ENCODE peak calls at places on chromosomes 11 and 22, in six cellular contexts. One of them, this sample, is unnamed.

GRCh38 chr11:64562723-64563351 is 28.2 kb upstream of the SLC22A12 start:
- DNase-seq in H1: no peak
- DNase-seq in HepG2: no peak
- DNase-seq in HL-60: no peak
- DNase-seq in GM12878: no peak
- DNase-seq in SK-N-SH: no peak
- DNase-seq in this sample: no peak

GRCh38 chr11:119680899-119681370 is 48.1 kb downstream of the NECTIN1 start:
- DNase-seq in H1: no peak
- DNase-seq in HepG2: no peak
- DNase-seq in HL-60: no peak
- DNase-seq in GM12878: no peak
- DNase-seq in SK-N-SH: no peak
- DNase-seq in this sample: no peak

GRCh38 chr11:12017865-12018453 is 9.5 kb upstream of the DKK3 start:
- DNase-seq in H1: no peak
- DNase-seq in HepG2: no peak
- DNase-seq in HL-60: no peak
- DNase-seq in GM12878: no peak
- DNase-seq in SK-N-SH: no peak
- DNase-seq in this sample: peak; percentile 79

GRCh38 chr11:86743223-86744118 is 56.9 kb upstream of the PRSS23 start:
- DNase-seq in H1: no peak
- DNase-seq in HepG2: peak; percentile 57
- DNase-seq in HL-60: peak; percentile 28
- DNase-seq in GM12878: no peak
- DNase-seq in SK-N-SH: no peak
- DNase-seq in this sample: peak; percentile 70

GRCh38 chr11:123135863-123136446 is 59.1 kb downstream of the CLMP start:
- DNase-seq in H1: no peak
- DNase-seq in HepG2: no peak
- DNase-seq in HL-60: no peak
- DNase-seq in GM12878: no peak
- DNase-seq in SK-N-SH: no peak
- DNase-seq in this sample: no peak

GRCh38 chr11:32821517-32821916 is 8.2 kb upstream of the PRRG4 start:
- DNase-seq in H1: no peak
- DNase-seq in HepG2: no peak
- DNase-seq in HL-60: no peak
- DNase-seq in GM12878: no peak
- DNase-seq in SK-N-SH: no peak
- DNase-seq in this sample: no peak

GRCh38 chr11:120172921-120173705 is 35.2 kb upstream of the TRIM29 start:
- DNase-seq in H1: no peak
- DNase-seq in HepG2: no peak
- DNase-seq in HL-60: no peak
- DNase-seq in GM12878: no peak
- DNase-seq in SK-N-SH: peak; percentile 60
- DNase-seq in this sample: peak; percentile 2

GRCh38 chr11:15885913-15886698 is 470.2 kb downstream of the SOX6 start:
- DNase-seq in H1: no peak
- DNase-seq in HepG2: no peak
- DNase-seq in HL-60: no peak
- DNase-seq in GM12878: no peak
- DNase-seq in SK-N-SH: no peak
- DNase-seq in this sample: no peak

GRCh38 chr11:107777094-107777493 is 65.2 kb upstream of the SLN start:
- DNase-seq in H1: no peak
- DNase-seq in HepG2: no peak
- DNase-seq in HL-60: no peak
- DNase-seq in GM12878: no peak
- DNase-seq in SK-N-SH: no peak
- DNase-seq in this sample: no peak

GRCh38 chr11:73345481-73346147 is 30.6 kb upstream of the RELT start:
- DNase-seq in H1: no peak
- DNase-seq in HepG2: no peak
- DNase-seq in HL-60: no peak
- DNase-seq in GM12878: no peak
- DNase-seq in SK-N-SH: no peak
- DNase-seq in this sample: no peak

GRCh38 chr22:33823552-33823951 is 96.7 kb downstream of the LARGE1 start:
- DNase-seq in H1: no peak
- DNase-seq in HepG2: peak; percentile 69
- DNase-seq in HL-60: no peak
- DNase-seq in GM12878: no peak
- DNase-seq in SK-N-SH: no peak
- DNase-seq in this sample: no peak

GRCh38 chr22:43004362-43005035 is 10.4 kb downstream of the PACSIN2 start:
- DNase-seq in H1: no peak
- DNase-seq in HepG2: peak; percentile 58
- DNase-seq in HL-60: peak; percentile 97
- DNase-seq in GM12878: no peak
- DNase-seq in SK-N-SH: no peak
- DNase-seq in this sample: no peak

GRCh38 chr11:124740277-124740882 is 638 bp downstream of the NRGN start:
- DNase-seq in H1: no peak
- DNase-seq in HepG2: no peak
- DNase-seq in HL-60: peak; percentile 61
- DNase-seq in GM12878: no peak
- DNase-seq in SK-N-SH: peak; percentile 76
- DNase-seq in this sample: peak; percentile 45

GRCh38 chr11:28350216-28350615 is 242.0 kb downstream of the METTL15 start:
- DNase-seq in H1: no peak
- DNase-seq in HepG2: no peak
- DNase-seq in HL-60: no peak
- DNase-seq in GM12878: no peak
- DNase-seq in SK-N-SH: no peak
- DNase-seq in this sample: no peak

GRCh38 chr22:45703758-45704157 is 32.1 kb downstream of the ATXN10 start:
- DNase-seq in H1: no peak
- DNase-seq in HepG2: no peak
- DNase-seq in HL-60: no peak
- DNase-seq in GM12878: no peak
- DNase-seq in SK-N-SH: no peak
- DNase-seq in this sample: no peak

GRCh38 chr11:72812968-72813739 is 1.1 kb upstream of the ATG16L2 start:
- DNase-seq in H1: peak; percentile 74
- DNase-seq in HepG2: peak; percentile 70
- DNase-seq in HL-60: peak; percentile 74
- DNase-seq in GM12878: no peak
- DNase-seq in SK-N-SH: peak; percentile 67
- DNase-seq in this sample: peak; percentile 84

GRCh38 chr11:5038336-5038735 is 8.0 kb upstream of the OR52J3 start:
- DNase-seq in H1: no peak
- DNase-seq in HepG2: no peak
- DNase-seq in HL-60: no peak
- DNase-seq in GM12878: no peak
- DNase-seq in SK-N-SH: no peak
- DNase-seq in this sample: no peak

GRCh38 chr11:63719987-63720386 is 38.7 kb downstream of the RTN3 start:
- DNase-seq in H1: no peak
- DNase-seq in HepG2: no peak
- DNase-seq in HL-60: no peak
- DNase-seq in GM12878: no peak
- DNase-seq in SK-N-SH: no peak
- DNase-seq in this sample: peak; percentile 58

GRCh38 chr11:35618497-35619029 is 303 bp downstream of the FJX1 start:
- DNase-seq in H1: no peak
- DNase-seq in HepG2: no peak
- DNase-seq in HL-60: no peak
- DNase-seq in GM12878: no peak
- DNase-seq in SK-N-SH: peak; percentile 78
- DNase-seq in this sample: peak; percentile 25

GRCh38 chr11:78730267-78730824 is 155.7 kb upstream of the NARS2 start:
- DNase-seq in H1: no peak
- DNase-seq in HepG2: no peak
- DNase-seq in HL-60: no peak
- DNase-seq in GM12878: no peak
- DNase-seq in SK-N-SH: peak; percentile 36
- DNase-seq in this sample: no peak

GRCh38 chr11:117851091-117851490 is 25.4 kb downstream of the FXYD6 start:
- DNase-seq in H1: no peak
- DNase-seq in HepG2: no peak
- DNase-seq in HL-60: no peak
- DNase-seq in GM12878: no peak
- DNase-seq in SK-N-SH: no peak
- DNase-seq in this sample: no peak
- TF ChIP-seq GABPA in H1: no peak
- TF ChIP-seq GABPA in HepG2: no peak
- TF ChIP-seq GABPA in HL-60: no peak
- TF ChIP-seq GABPA in GM12878: no peak
- TF ChIP-seq GABPA in SK-N-SH: no peak
- TF ChIP-seq GABPA in this sample: no peak

DNA sequence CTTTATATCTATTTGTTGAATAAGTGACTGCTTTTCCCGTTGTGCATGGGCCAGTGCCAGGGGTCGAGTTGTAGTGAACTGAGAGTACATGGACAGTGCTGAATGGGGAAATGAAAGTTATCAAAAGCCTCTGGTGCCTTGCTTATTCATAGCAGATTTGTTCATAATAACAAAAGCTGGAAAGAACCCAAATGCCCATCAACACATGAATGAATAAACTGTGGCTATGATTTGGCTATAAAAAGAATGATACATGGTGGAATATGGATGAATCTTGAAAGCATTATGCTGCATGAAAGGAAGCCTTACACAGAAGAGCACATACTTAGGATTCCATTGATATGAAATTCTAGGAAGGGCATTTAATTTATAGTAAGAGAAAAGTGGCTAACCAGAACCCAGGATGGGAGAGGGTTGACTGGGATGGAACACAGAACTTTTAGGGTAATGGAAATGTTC is 42.6 kb downstream of the PACS1 start:
- DNase-seq in H1: no peak
- DNase-seq in HepG2: no peak
- DNase-seq in HL-60: no peak
- DNase-seq in GM12878: no peak
- DNase-seq in SK-N-SH: no peak
- DNase-seq in this sample: no peak
- TF ChIP-seq GABPA in H1: no peak
- TF ChIP-seq GABPA in HepG2: no peak
- TF ChIP-seq GABPA in HL-60: no peak
- TF ChIP-seq GABPA in GM12878: no peak
- TF ChIP-seq GABPA in SK-N-SH: no peak
- TF ChIP-seq GABPA in this sample: no peak

DNA sequence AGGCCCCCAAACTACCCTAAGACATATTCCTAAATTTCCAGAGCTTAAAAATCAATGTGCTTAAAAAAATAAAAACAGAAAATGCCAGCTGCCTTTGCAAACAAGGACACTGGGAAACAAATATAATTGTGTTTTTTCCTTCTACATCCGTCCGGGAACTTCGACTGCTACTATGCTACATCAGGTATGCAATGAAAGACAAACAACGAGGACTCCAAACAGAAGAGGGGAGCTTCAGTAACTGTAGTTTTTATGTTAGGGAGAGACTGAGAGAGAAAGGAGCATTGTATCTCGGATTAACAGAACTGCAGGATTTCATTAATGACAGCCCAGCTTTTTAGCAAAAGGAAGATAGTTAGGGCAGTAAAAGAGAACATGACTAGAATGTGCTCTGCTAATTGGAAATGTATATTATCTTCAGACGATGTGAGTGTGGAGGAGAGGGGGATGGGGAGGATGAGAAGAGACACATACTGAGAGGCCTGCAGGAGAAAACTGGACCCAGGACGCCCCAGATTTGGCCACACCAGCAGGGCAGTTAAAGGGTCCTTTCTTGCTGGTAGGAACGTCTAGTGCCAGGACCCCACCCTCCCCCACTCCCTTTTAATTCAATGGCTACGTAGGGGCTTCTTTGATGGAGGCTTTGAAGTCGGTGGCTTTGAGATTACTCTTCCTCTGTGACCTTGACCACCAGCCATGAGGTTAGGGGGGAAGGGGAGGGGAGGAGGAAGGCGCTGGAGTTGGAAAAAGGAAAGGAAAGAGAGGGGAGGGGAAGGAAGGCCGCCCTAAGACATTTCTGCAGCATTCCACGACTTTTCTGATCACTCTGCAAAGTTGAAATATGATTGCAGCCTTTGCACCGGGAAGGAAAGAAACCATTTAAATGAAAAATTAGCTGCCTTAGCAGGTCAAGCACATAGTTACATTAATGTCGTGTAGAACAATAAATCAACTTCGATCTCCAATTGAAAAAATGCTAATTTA is 187.1 kb downstream of the BLID start:
- DNase-seq in H1: peak; percentile 48
- DNase-seq in HepG2: peak; percentile 85
- DNase-seq in HL-60: no peak
- DNase-seq in GM12878: no peak
- DNase-seq in SK-N-SH: no peak
- DNase-seq in this sample: no peak
- TF ChIP-seq GABPA in H1: no peak
- TF ChIP-seq GABPA in HepG2: no peak
- TF ChIP-seq GABPA in HL-60: no peak
- TF ChIP-seq GABPA in GM12878: no peak
- TF ChIP-seq GABPA in SK-N-SH: no peak
- TF ChIP-seq GABPA in this sample: no peak

GRCh38 chr11:69297225-69297925 is 3.4 kb downstream of the MYEOV start:
- DNase-seq in H1: no peak
- DNase-seq in HepG2: peak; percentile 89
- DNase-seq in HL-60: peak; percentile 100
- DNase-seq in GM12878: peak; percentile 91
- DNase-seq in SK-N-SH: peak; percentile 89
- DNase-seq in this sample: peak; percentile 96
- TF ChIP-seq GABPA in H1: no peak
- TF ChIP-seq GABPA in HepG2: no peak
- TF ChIP-seq GABPA in HL-60: peak; percentile 63
- TF ChIP-seq GABPA in GM12878: peak; percentile 77
- TF ChIP-seq GABPA in SK-N-SH: peak; percentile 58
- TF ChIP-seq GABPA in this sample: peak; percentile 89

GRCh38 chr11:17720796-17721171 is 1.4 kb downstream of the MYOD1 start:
- DNase-seq in H1: peak; percentile 66
- DNase-seq in HepG2: no peak
- DNase-seq in HL-60: no peak
- DNase-seq in GM12878: no peak
- DNase-seq in SK-N-SH: peak; percentile 65
- DNase-seq in this sample: no peak
- TF ChIP-seq GABPA in H1: no peak
- TF ChIP-seq GABPA in HepG2: no peak
- TF ChIP-seq GABPA in HL-60: no peak
- TF ChIP-seq GABPA in GM12878: no peak
- TF ChIP-seq GABPA in SK-N-SH: no peak
- TF ChIP-seq GABPA in this sample: no peak

GRCh38 chr11:110529043-110529442 is 99.3 kb downstream of the FDX1 start:
- DNase-seq in H1: no peak
- DNase-seq in HepG2: peak; percentile 5
- DNase-seq in HL-60: no peak
- DNase-seq in GM12878: no peak
- DNase-seq in SK-N-SH: no peak
- DNase-seq in this sample: peak; percentile 23
- TF ChIP-seq GABPA in H1: no peak
- TF ChIP-seq GABPA in HepG2: no peak
- TF ChIP-seq GABPA in HL-60: no peak
- TF ChIP-seq GABPA in GM12878: no peak
- TF ChIP-seq GABPA in SK-N-SH: no peak
- TF ChIP-seq GABPA in this sample: no peak

GRCh38 chr11:77590194-77590591 is 440 bp downstream of the AQP11 start:
- DNase-seq in H1: no peak
- DNase-seq in HepG2: peak; percentile 67
- DNase-seq in HL-60: no peak
- DNase-seq in GM12878: no peak
- DNase-seq in SK-N-SH: no peak
- DNase-seq in this sample: no peak
- TF ChIP-seq GABPA in H1: no peak
- TF ChIP-seq GABPA in HepG2: no peak
- TF ChIP-seq GABPA in HL-60: no peak
- TF ChIP-seq GABPA in GM12878: no peak
- TF ChIP-seq GABPA in SK-N-SH: no peak
- TF ChIP-seq GABPA in this sample: no peak